ENCODE peak calls at places on chromosomes 13 and 19, in eight cellular contexts. A is stimulated activated CD8-positive, alpha-beta memory T cell treated with anti-CD3 and anti-CD28 coated beads, Interleukin-12 subunit alpha, Interleukin-12 subunit beta, amount 100 ng/mL, for 4 hours; J is NCI-H345; N is ELR; O is HFFc6; V is activated T-cell treated with anti-CD3 and anti-CD28 coated beads, Interleukin-2, amount 50 U/mL, for 48 hours; R is neural progenitor cell; G is NCI-H1105 treated with DMSO at 0.1 percent for 48 hours. L is an unnamed sample.

GRCh38 chr13:80436571-80437169 is 95.7 kb upstream of the SPRY2 start:
- DNase-seq in A (no peak), R (no peak), O (no peak), N (peak), J (no peak), G (no peak), V (no peak), L (no peak)

GRCh38 chr13:26186995-26187394 is 35.1 kb downstream of the RNF6 start:
- DNase-seq in V (no peak), G (no peak), J (no peak), A (no peak), O (no peak), N (peak), R (no peak), L (no peak)

GRCh38 chr19:13100871-13101589 is 1.6 kb downstream of the LYL1 start:
- DNase-seq in R (no peak), V (no peak), N (peak), A (no peak), O (no peak), J (no peak), G (no peak), L (no peak)

GRCh38 chr13:53285896-53286430 is 257.4 kb downstream of the OLFM4 start:
- DNase-seq in G (no peak), N (no peak), J (no peak), A (no peak), O (no peak), V (no peak), R (no peak), L (no peak)

GRCh38 chr19:6138511-6138910 is 3.0 kb downstream of the ACSBG2 start:
- DNase-seq in J (no peak), R (no peak), O (no peak), V (no peak), G (no peak), A (no peak), N (no peak), L (no peak)

GRCh38 chr19:4338441-4339350 is at the start of gene STAP2:
- DNase-seq in G (no peak), R (peak), J (no peak), N (peak), O (no peak), A (no peak), V (peak), L (no peak)

GRCh38 chr13:93183302-93183701 is 43.3 kb upstream of the GPC6 start:
- DNase-seq in R (no peak), G (no peak), V (no peak), O (no peak), A (no peak), J (no peak), N (no peak), L (no peak)

GRCh38 chr13:31413531-31413930 is 213.8 kb downstream of the B3GLCT start:
- DNase-seq in R (no peak), O (no peak), V (no peak), A (no peak), J (no peak), N (no peak), G (no peak), L (no peak)

GRCh38 chr19:7507884-7508283 is 8.0 kb upstream of the ZNF358 start:
- DNase-seq in G (no peak), N (peak), V (peak), R (peak), A (no peak), J (peak), O (peak), L (peak)

GRCh38 chr19:8261347-8261746 is 46.8 kb downstream of the CD320 start:
- DNase-seq in R (no peak), A (no peak), J (no peak), O (no peak), N (no peak), V (no peak), G (no peak), L (peak)

L was measured in CD14-positive monocyte.